ENCODE peak calls at places on chromosomes 13 and 19, in six cellular contexts. I, X, H, Q, G and O are unnamed samples.
A peak's percentile ranks its signal among the peaks of the same experiment; 100 is the strongest.

GRCh38 chr13:79692846-79693245 is 211.9 kb downstream of the NDFIP2 start:
- DNase-seq in I (no peak), X (no peak), H (peak; percentile 91), Q (no peak), G (no peak), O (no peak)

GRCh38 chr13:95603887-95604533 is 40.5 kb downstream of the DZIP1 start:
- DNase-seq in I (no peak), X (no peak), H (no peak), Q (no peak), G (no peak), O (no peak)

GRCh38 chr19:41707871-41708371 is 505 bp upstream of the CEACAM5 start:
- DNase-seq in I (no peak), X (no peak), H (no peak), Q (no peak), G (no peak), O (no peak)

GRCh38 chr13:95298169-95298940 is 2.9 kb downstream of the ABCC4 start:
- DNase-seq in I (no peak), X (no peak), H (no peak), Q (no peak), G (no peak), O (no peak)

GRCh38 chr13:68078874-68079273 is 848.7 kb upstream of the PCDH9 start:
- DNase-seq in I (no peak), X (no peak), H (no peak), Q (no peak), G (no peak), O (no peak)

GRCh38 chr13:26488236-26489028 is 69.1 kb upstream of the WASF3 start:
- DNase-seq in I (no peak), X (no peak), H (no peak), Q (no peak), G (no peak), O (no peak)

GRCh38 chr13:82917984-82918383 is 964.3 kb downstream of the SLITRK1 start:
- DNase-seq in I (no peak), X (no peak), H (no peak), Q (no peak), G (no peak), O (no peak)

GRCh38 chr13:53311561-53311960 is 282.9 kb downstream of the OLFM4 start:
- DNase-seq in I (no peak), X (no peak), H (no peak), Q (no peak), G (no peak), O (no peak)

GRCh38 chr13:48251616-48252081 is 18.6 kb downstream of the ITM2B start:
- DNase-seq in I (no peak), X (no peak), H (peak; percentile 91), Q (no peak), G (no peak), O (no peak)

GRCh38 chr13:113061796-113062425 is 43.7 kb upstream of the F7 start:
- DNase-seq in I (no peak), X (no peak), H (no peak), Q (no peak), G (no peak), O (no peak)

GRCh38 chr19:39053276-39054090 is 21.1 kb upstream of the FBXO27 start:
- DNase-seq in I (peak; percentile 4), X (no peak), H (no peak), Q (no peak), G (no peak), O (peak; percentile 35)